ENCODE peak calls at places on chromosomes 7 and 10, in nine cellular contexts. E, U, T, H, L, S, M, X and P are unnamed samples.

GRCh38 chr7:108037748-108038147 is 34.8 kb upstream of the LAMB1 start:
- DNase-seq in M (no peak), H (no peak), U (no peak), E (no peak), S (no peak), T (no peak), X (no peak), L (no peak), P (no peak)

GRCh38 chr10:110500515-110500905 is 2.8 kb downstream of the DUSP5 start:
- DNase-seq in X (no peak), H (no peak), T (no peak), L (peak; percentile 6), M (no peak), E (peak; percentile 86), S (peak; percentile 45), U (peak; percentile 81), P (peak; percentile 96)

GRCh38 chr10:125102216-125102615 is 58.1 kb downstream of the CTBP2 start:
- DNase-seq in S (peak; percentile 61), X (peak; percentile 59), L (no peak), U (peak; percentile 81), E (no peak), M (no peak), H (peak; percentile 33), T (no peak), P (no peak)

GRCh38 chr7:140623995-140624902 is 16.4 kb downstream of the DENND2A start:
- DNase-seq in S (no peak), M (no peak), E (peak; percentile 25), L (no peak), T (no peak), U (peak; percentile 63), H (no peak), X (no peak), P (no peak)

GRCh38 chr10:101495324-101495925 is 92.6 kb downstream of the POLL start:
- DNase-seq in E (peak; percentile 23), U (peak; percentile 3), L (no peak), T (peak; percentile 12), X (no peak), M (no peak), H (no peak), S (peak; percentile 41), P (no peak)

GRCh38 chr10:77571490-77571889 is 66.1 kb downstream of the KCNMA1 start:
- DNase-seq in L (no peak), S (no peak), U (no peak), E (no peak), M (peak; percentile 60), X (peak; percentile 64), T (no peak), H (no peak), P (no peak)

GRCh38 chr7:50552139-50552538 is 13.1 kb downstream of the DDC start:
- DNase-seq in H (no peak), E (no peak), T (no peak), X (peak; percentile 15), M (no peak), U (no peak), S (no peak), L (no peak), P (no peak)

GRCh38 chr10:120783098-120783497 is 68.1 kb upstream of the WDR11 start:
- DNase-seq in E (no peak), L (no peak), H (no peak), S (no peak), X (no peak), T (no peak), M (no peak), U (no peak), P (no peak)

GRCh38 chr7:112360681-112361080 is 89.6 kb upstream of the IFRD1 start:
- DNase-seq in U (no peak), L (no peak), S (no peak), X (no peak), T (no peak), M (no peak), E (no peak), H (no peak), P (peak; percentile 53)

GRCh38 chr10:55500931-55501559 is 700.0 kb upstream of the PCDH15 start:
- DNase-seq in X (peak; percentile 18), E (peak; percentile 59), H (no peak), S (peak; percentile 37), L (no peak), T (no peak), U (no peak), M (peak; percentile 52), P (no peak)

GRCh38 chr7:66664590-66665293 is 36.1 kb downstream of the KCTD7 start:
- DNase-seq in S (no peak), E (no peak), T (no peak), U (no peak), X (no peak), L (peak; percentile 44), H (no peak), M (no peak), P (no peak)

GRCh38 chr10:43202657-43203490 is 64.0 kb downstream of the RASGEF1A start:
- DNase-seq in S (peak; percentile 20), M (peak; percentile 44), T (no peak), H (no peak), E (peak; percentile 39), U (no peak), L (peak; percentile 82), X (peak; percentile 60), P (peak; percentile 83)

GRCh38 chr10:63214586-63214985 is 81.5 kb downstream of the NRBF2 start:
- DNase-seq in S (no peak), E (no peak), U (peak; percentile 11), T (no peak), L (no peak), M (no peak), H (no peak), X (no peak), P (no peak)

GRCh38 chr10:101901340-101901739 is 57.7 kb upstream of the KCNIP2 start:
- DNase-seq in T (no peak), X (no peak), H (no peak), U (no peak), L (no peak), M (no peak), S (no peak), E (no peak), P (no peak)

GRCh38 chr10:78207216-78207615 is 173.6 kb downstream of the RPS24 start:
- DNase-seq in E (no peak), X (no peak), M (no peak), T (no peak), H (no peak), S (no peak), L (no peak), U (no peak), P (no peak)

DNA sequence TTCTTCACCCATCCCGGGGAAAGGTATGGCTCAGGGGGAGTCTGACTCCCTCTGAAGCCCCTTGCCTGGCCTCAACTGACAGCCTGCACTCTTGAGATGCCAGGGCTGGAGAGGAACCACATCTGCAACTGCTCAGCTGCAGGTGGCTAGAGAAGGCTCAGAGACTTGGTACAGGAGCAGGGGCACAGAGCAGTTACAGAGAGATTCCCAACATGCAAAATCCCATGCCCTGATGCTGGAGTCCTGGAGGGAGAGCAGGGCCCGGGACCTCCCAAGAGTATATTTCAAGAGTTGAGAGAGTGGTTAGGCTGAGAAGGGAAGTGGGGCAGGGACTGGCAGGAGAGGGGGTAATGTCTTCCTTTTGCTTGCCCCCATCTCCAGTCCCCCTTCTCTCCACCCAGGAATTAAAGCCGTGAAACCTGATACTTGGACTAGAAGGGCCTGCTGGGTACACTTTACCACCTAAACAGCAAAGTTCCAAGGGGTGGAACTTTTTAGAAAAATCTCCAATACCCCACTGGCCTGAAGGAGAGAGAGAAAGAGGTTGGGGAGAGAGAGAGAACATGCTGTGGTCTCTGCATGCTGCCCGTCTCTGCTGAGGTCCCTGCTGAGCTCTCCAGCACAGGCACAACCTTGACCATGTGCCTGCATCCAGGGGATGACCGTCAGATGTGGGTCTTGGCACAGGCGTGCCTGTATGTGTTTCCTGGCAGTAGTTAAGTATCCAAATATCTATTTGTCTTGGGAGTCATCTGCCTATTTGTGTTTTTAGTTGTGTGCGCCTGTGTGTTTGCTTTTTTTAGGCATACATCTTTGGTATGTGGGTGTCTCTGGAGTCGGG is 2.1 kb upstream of the UNC5B start:
- DNase-seq in S (no peak), X (no peak), T (no peak), M (no peak), U (no peak), H (no peak), L (no peak), E (no peak), P (no peak)
- TF ChIP-seq CTCF in S (no peak), X (no peak), T (no peak), M (no peak), U (no peak), H (no peak), L (no peak), E (no peak), P (no peak)

GRCh38 chr7:64574481-64575159 is 11.7 kb upstream of the ZNF680 start:
- DNase-seq in M (peak; percentile 28), T (no peak), E (peak; percentile 17), H (no peak), U (peak; percentile 38), L (no peak), S (no peak), X (peak; percentile 22), P (peak; percentile 95)
- H3K4me3 ChIP-seq in M (no peak overlapping the region), T (no peak overlapping the region), E (peak overlapping the region; percentile 9), H (peak overlapping the region; percentile 50), U (peak overlapping the region; percentile 32), L (peak overlapping the region; percentile 56), S (no peak overlapping the region), X (peak overlapping the region; percentile 13), P (peak overlapping the region; percentile 69)

GRCh38 chr10:37775612-37776011 is 81.8 kb downstream of the ZNF248 start:
- DNase-seq in L (no peak), T (no peak), S (no peak), E (no peak), X (no peak), M (no peak), H (no peak), U (no peak), P (no peak)

GRCh38 chr10:37777056-37777455 is 80.4 kb downstream of the ZNF248 start:
- DNase-seq in S (no peak), H (no peak), U (no peak), X (no peak), E (no peak), M (no peak), T (no peak), L (no peak), P (no peak)

GRCh38 chr10:37784678-37785077 is 72.7 kb downstream of the ZNF248 start:
- DNase-seq in H (no peak), M (no peak), E (no peak), T (no peak), S (no peak), X (no peak), L (no peak), U (no peak), P (no peak)

DNA sequence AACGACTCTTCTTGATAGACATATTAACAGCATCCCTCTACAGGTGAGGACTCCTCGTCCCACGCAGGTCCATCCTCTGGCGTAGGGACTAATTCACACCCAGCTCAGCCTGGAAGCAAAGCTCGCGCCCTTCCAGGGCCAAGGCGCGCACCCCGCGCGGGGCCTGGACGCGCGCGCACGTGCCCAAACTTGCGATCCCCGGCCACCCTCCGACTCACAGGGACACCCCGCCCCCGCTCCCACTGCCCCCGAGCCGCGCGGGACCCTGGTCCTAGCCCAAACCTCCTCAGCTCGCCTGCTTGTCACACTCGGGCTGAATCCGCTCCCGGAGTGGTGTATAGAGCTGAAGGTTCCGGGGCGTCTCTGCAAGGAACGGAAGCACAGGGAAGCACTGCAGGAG is 76.9 kb downstream of the ZNF248 start:
- DNase-seq in M (no peak), E (no peak), L (no peak), S (no peak), H (no peak), X (no peak), U (no peak), T (no peak), P (no peak)
- H3K9me3 ChIP-seq in M (peaks cover 24% of the 10 kb centered on the region), E (no peaks in the 10 kb centered on the region), L (no peaks in the 10 kb centered on the region), S (peaks cover 19% of the 10 kb centered on the region), H (peaks cover 13% of the 10 kb centered on the region), X (no peaks in the 10 kb centered on the region), U (peaks cover 15% of the 10 kb centered on the region), T (no peaks in the 10 kb centered on the region), P (peaks cover 2% of the 10 kb centered on the region)

GRCh38 chr7:1707756-1708611 is 37.9 kb downstream of the ELFN1 start:
- DNase-seq in H (no peak), E (no peak), U (no peak), T (no peak), L (peak; percentile 37), X (no peak), M (no peak), S (no peak), P (peak; percentile 75)
- TF ChIP-seq CTCF in H (no peak), E (peak; percentile 15), U (peak; percentile 5), T (peak; percentile 18), L (no peak), X (no peak), M (no peak), S (peak; percentile 16), P (no peak)